ENCODE peak calls at places on chromosomes 2 and 18, in four cellular contexts. R, W, I and D are unnamed samples.

GRCh38 chr2:74297391-74297790 is 45.8 kb downstream of the SLC4A5 start:
- DNase-seq in I (no peak), R (no peak), W (no peak), D (no peak)

GRCh38 chr2:85748948-85749875 is 4.6 kb upstream of the ATOH8 start:
- DNase-seq in W (no peak), R (no peak), I (no peak), D (no peak)

GRCh38 chr2:186474196-186474595 is 11.9 kb upstream of the ZC3H15 start:
- DNase-seq in R (no peak), I (no peak), W (no peak), D (no peak)

GRCh38 chr2:118832791-118833715 is 14.4 kb downstream of the EN1 start:
- DNase-seq in W (no peak), I (no peak), R (no peak), D (no peak)

GRCh38 chr2:156356006-156356764 is 23.7 kb upstream of the NR4A2 start:
- DNase-seq in W (no peak), R (no peak), I (no peak), D (no peak)

GRCh38 chr2:234761910-234762309 is 189.9 kb upstream of the SH3BP4 start:
- DNase-seq in W (no peak), R (no peak), I (no peak), D (no peak)

GRCh38 chr2:118881490-118882129 is 34.2 kb upstream of the EN1 start:
- DNase-seq in R (peak; percentile 59), I (peak; percentile 75), W (no peak), D (no peak)

GRCh38 chr2:179340678-179341077 is 76.0 kb upstream of the SESTD1 start:
- DNase-seq in R (no peak), I (no peak), W (no peak), D (no peak)

GRCh38 chr2:128474014-128474961 is 155.6 kb upstream of the HS6ST1 start:
- DNase-seq in I (peak; percentile 52), W (peak; percentile 69), R (no peak), D (peak; percentile 86)

GRCh38 chr2:239399404-239399999 is 1.3 kb downstream of the HDAC4 start:
- DNase-seq in W (peak; percentile 77), R (peak; percentile 35), I (peak; percentile 74), D (no peak)

GRCh38 chr2:84925336-84925723 is 19.9 kb downstream of the TMSB10 start:
- DNase-seq in W (no peak), R (no peak), I (no peak), D (no peak)

GRCh38 chr2:181798022-181798421 is 93.5 kb upstream of the ITPRID2 start:
- DNase-seq in I (no peak), W (no peak), R (no peak), D (no peak)

GRCh38 chr2:69138793-69139510 is 126.0 kb downstream of the ANTXR1 start:
- DNase-seq in W (no peak), R (no peak), I (no peak), D (no peak)

GRCh38 chr2:119109823-119110222 is 48.7 kb downstream of the C1QL2 start:
- DNase-seq in W (no peak), R (no peak), I (no peak), D (peak; percentile 8)

GRCh38 chr2:102142829-102143449 is 393 bp downstream of the IL1R1 start:
- DNase-seq in R (no peak), I (no peak), W (no peak), D (no peak)

GRCh38 chr2:218648473-218649100 is 10.8 kb downstream of the ZNF142 start:
- DNase-seq in I (no peak), R (peak; percentile 25), W (no peak), D (no peak)

GRCh38 chr2:19109521-19109920 is 248.9 kb downstream of the OSR1 start:
- DNase-seq in R (no peak), W (no peak), I (no peak), D (no peak)

GRCh38 chr18:35778850-35779634 is 193.4 kb upstream of the RMP24 start:
- DNase-seq in I (no peak), W (no peak), R (no peak), D (no peak)

GRCh38 chr2:106159867-106160785 is 34.0 kb downstream of the UXS1 start:
- DNase-seq in R (peak; percentile 51), I (no peak), W (no peak), D (no peak)

GRCh38 chr18:2337552-2338141 is 233.7 kb downstream of the METTL4 start:
- DNase-seq in R (peak; percentile 16), W (no peak), I (no peak), D (no peak)

GRCh38 chr2:229802785-229803184 is 88.4 kb upstream of the DNER start:
- DNase-seq in I (no peak), W (no peak), R (no peak), D (no peak)

GRCh38 chr2:10770956-10771750 is 41.4 kb downstream of the PDIA6 start:
- DNase-seq in W (no peak), R (no peak), I (no peak), D (no peak)

GRCh38 chr2:54724150-54724559 is 693 bp downstream of the EML6 start:
- DNase-seq in I (no peak), W (no peak), R (no peak), D (no peak)

GRCh38 chr2:1954061-1954460 is 209.7 kb upstream of the PXDN start:
- DNase-seq in I (no peak), R (no peak), W (no peak), D (no peak)

GRCh38 chr2:169077674-169078240 is 8.4 kb downstream of the DHRS9 start:
- DNase-seq in W (no peak), I (no peak), R (no peak), D (no peak)
- H3K27ac ChIP-seq in W (no peak overlapping the region), I (no peak overlapping the region), R (no peak overlapping the region), D (no peak overlapping the region)

GRCh38 chr2:222928335-222928734 is 67.5 kb downstream of the ACSL3 start:
- DNase-seq in I (no peak), R (no peak), W (no peak), D (no peak)
- TF ChIP-seq CTCF in I (no peak), R (no peak), W (no peak), D (no peak)

GRCh38 chr2:146850746-146851145 is 994.1 kb upstream of the ACVR2A start:
- DNase-seq in R (no peak), I (no peak), W (no peak), D (no peak)

GRCh38 chr2:146852661-146853060 is 992.2 kb upstream of the ACVR2A start:
- DNase-seq in W (no peak), R (no peak), I (no peak), D (no peak)

DNA sequence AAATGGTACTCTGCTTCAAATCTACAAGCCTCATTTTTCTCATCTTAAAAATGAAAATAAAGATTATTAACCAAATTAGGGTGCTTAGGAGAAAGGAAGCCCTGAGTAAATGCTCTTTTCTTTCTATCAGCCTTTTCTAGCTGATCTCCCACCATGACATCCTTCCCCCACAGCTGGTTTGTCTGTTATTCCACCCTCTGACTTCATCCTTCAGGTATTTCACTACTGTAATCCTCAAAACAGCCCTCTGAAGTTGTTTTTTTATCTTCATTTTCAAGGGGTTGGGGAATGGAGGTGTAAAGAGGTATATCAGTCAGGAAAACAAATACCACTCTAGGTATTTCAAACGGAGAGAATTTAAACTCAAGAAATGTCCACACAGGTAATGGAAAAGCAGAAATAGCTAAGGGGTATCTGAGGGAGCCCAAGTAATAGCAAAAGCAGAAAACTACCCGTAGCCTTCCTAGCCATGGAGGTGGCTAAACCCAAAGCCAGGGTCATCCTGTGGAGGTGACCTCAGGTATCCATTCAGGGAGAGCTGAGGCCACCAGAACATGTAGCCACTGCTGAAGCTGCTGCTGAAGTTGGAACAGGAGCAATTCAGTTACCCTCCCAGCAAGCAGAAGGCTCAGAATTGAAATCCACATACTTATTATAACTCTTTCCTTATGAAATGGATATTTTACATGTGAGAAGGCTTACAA is 990.9 kb upstream of the ACVR2A start:
- DNase-seq in R (no peak), I (no peak), W (no peak), D (no peak)
- H3K27ac ChIP-seq in R (no peak overlapping the region), I (no peak overlapping the region), W (no peak overlapping the region), D (no peak overlapping the region)

GRCh38 chr2:137659616-137660015 is 304.7 kb upstream of the HNMT start:
- DNase-seq in R (no peak), I (no peak), W (no peak), D (no peak)
- TF ChIP-seq CTCF in R (no peak), I (no peak), W (no peak), D (no peak)